ENCODE peak calls at places on chromosome 22, in ten cellular contexts. H is right lobe of liver, Z is body of pancreas, X is upper lobe of left lung, D is HCT116, T is lower leg skin, B is A549, G is prostate gland, O is vagina, Q is esophagus muscularis mucosa. Y is an unnamed sample.

GRCh38 chr22:50673231-50674126 is 856 bp downstream of the SHANK3 start:
- DNase-seq in H (no peak), O (no peak), Q (peak), B (no peak), X (no peak), G (no peak), D (no peak), T (no peak), Z (no peak), Y (peak)

GRCh38 chr22:45631839-45632238 is 39.8 kb upstream of the ATXN10 start:
- DNase-seq in B (no peak), H (no peak), G (no peak), Q (no peak), Z (no peak), X (no peak), D (no peak), T (no peak), O (no peak), Y (peak)

GRCh38 chr22:41215926-41216325 is 10.8 kb downstream of the L3MBTL2 start:
- DNase-seq in X (no peak), O (no peak), Z (no peak), B (no peak), D (no peak), G (no peak), T (no peak), H (no peak), Q (no peak), Y (no peak)

GRCh38 chr22:21013742-21014201 is 1.2 kb upstream of the P2RX6 start:
- DNase-seq in D (no peak), H (no peak), Q (no peak), O (no peak), Z (no peak), B (no peak), G (no peak), T (no peak), X (no peak), Y (no peak)

GRCh38 chr22:40044870-40045834 is 50.4 kb downstream of the FAM83F start:
- DNase-seq in D (no peak), T (no peak), G (no peak), H (peak), X (peak), O (no peak), Z (peak), Q (no peak), B (peak), Y (peak)

GRCh38 chr22:20422271-20422958 is 15.2 kb downstream of the SCARF2 start:
- DNase-seq in X (no peak), Q (no peak), Z (no peak), H (no peak), G (no peak), O (no peak), T (no peak), D (no peak), B (no peak), Y (no peak)

GRCh38 chr22:40324468-40325305 is 21.6 kb upstream of the ADSL start:
- DNase-seq in B (no peak), Q (no peak), D (no peak), H (no peak), T (no peak), X (no peak), Z (no peak), G (no peak), O (no peak), Y (no peak)

GRCh38 chr22:19187716-19188563 is 9.4 kb upstream of the SLC25A1 start:
- DNase-seq in D (no peak), G (no peak), O (no peak), H (no peak), T (no peak), B (no peak), Q (no peak), X (no peak), Z (no peak), Y (no peak)

GRCh38 chr22:17772249-17772962 is 1.9 kb downstream of the BID start:
- DNase-seq in H (no peak), Z (no peak), T (no peak), O (no peak), X (no peak), B (no peak), D (no peak), Q (no peak), G (no peak), Y (peak)

GRCh38 chr22:50474711-50475651 is at the start of gene SBF1:
- DNase-seq in D (peak), O (no peak), Q (peak), X (peak), G (peak), T (peak), H (peak), Z (peak), B (peak), Y (peak)

GRCh38 chr22:49925525-49926128 is 7.2 kb downstream of the CRELD2 start:
- DNase-seq in Z (no peak), G (no peak), T (no peak), O (no peak), B (no peak), D (no peak), X (no peak), Q (no peak), H (no peak), Y (peak)

GRCh38 chr22:45896153-45896951 is 80.6 kb downstream of the WNT7B start:
- DNase-seq in X (peak), G (peak), Q (no peak), H (peak), B (no peak), Z (peak), O (no peak), D (no peak), T (no peak), Y (no peak)

GRCh38 chr22:41919357-41920224 is 4.7 kb upstream of the SHISA8 start:
- DNase-seq in H (no peak), Q (no peak), T (no peak), D (no peak), X (peak), Z (peak), B (no peak), G (peak), O (no peak), Y (peak)

GRCh38 chr22:19086417-19086816 is 35.8 kb downstream of the DGCR2 start:
- DNase-seq in B (no peak), X (no peak), H (no peak), Q (no peak), G (no peak), D (no peak), O (no peak), T (no peak), Z (no peak), Y (no peak)

GRCh38 chr22:25814685-25815084 is 72.7 kb downstream of the MYO18B start:
- DNase-seq in H (no peak), Z (no peak), O (no peak), X (no peak), B (no peak), Q (no peak), G (no peak), D (no peak), T (no peak), Y (no peak)

GRCh38 chr22:39622881-39623367 is 52.4 kb downstream of the CACNA1I start:
- DNase-seq in X (peak), B (peak), O (no peak), H (no peak), Q (no peak), D (peak), Z (peak), G (no peak), T (peak), Y (peak)

GRCh38 chr22:25193548-25193947 is 6.1 kb upstream of the CRYBB3 start:
- DNase-seq in T (no peak), O (no peak), H (no peak), D (no peak), G (no peak), Z (no peak), X (no peak), B (no peak), Q (no peak), Y (no peak)

GRCh38 chr22:47918276-47918928 is 1156.0 kb downstream of the TBC1D22A start:
- DNase-seq in D (no peak), B (no peak), G (no peak), O (no peak), Z (no peak), Q (peak), H (no peak), X (no peak), T (no peak), Y (no peak)

GRCh38 chr22:16955081-16955480 is 52.9 kb downstream of the GAB4 start:
- DNase-seq in X (no peak), T (no peak), Q (peak), G (no peak), H (no peak), D (no peak), O (no peak), Z (no peak), B (no peak), Y (no peak)

GRCh38 chr22:23380230-23380573 is 199.9 kb downstream of the IGLL1 start:
- DNase-seq in O (no peak), T (no peak), Z (no peak), Q (no peak), B (no peak), H (no peak), X (no peak), G (no peak), D (no peak), Y (no peak)

GRCh38 chr22:18044548-18045271 is 20.3 kb upstream of the MICAL3 start:
- DNase-seq in D (no peak), Z (peak), B (no peak), O (no peak), H (peak), G (no peak), T (no peak), X (no peak), Q (no peak), Y (peak)

GRCh38 chr22:48089601-48090331 is 1327.3 kb downstream of the TBC1D22A start:
- DNase-seq in O (no peak), Z (peak), D (no peak), Q (no peak), G (peak), H (no peak), T (peak), X (no peak), B (no peak), Y (peak)

GRCh38 chr22:46471901-46472721 is 65.3 kb downstream of the CELSR1 start:
- DNase-seq in Q (no peak), D (peak), T (no peak), G (no peak), H (no peak), Z (no peak), X (no peak), O (no peak), B (peak), Y (no peak)

GRCh38 chr22:36220457-36220921 is 18.8 kb downstream of the APOL2 start:
- DNase-seq in Q (no peak), D (no peak), T (no peak), B (peak), H (no peak), G (peak), Z (no peak), X (no peak), O (no peak), Y (peak)
- TF ChIP-seq POLR2A in Q (no peak), D (no peak), T (no peak), B (no peak), H (no peak), G (no peak), Z (no peak), X (no peak), O (no peak), Y (no peak)

GRCh38 chr22:28741758-28742561 is at the start of the genes CHEK2 and HSCB:
- DNase-seq in Q (peak), H (peak), B (peak), X (peak), T (peak), D (peak), O (peak), G (peak), Z (peak), Y (peak)
- TF ChIP-seq POLR2A in Q (peak), H (peak), B (peak), X (peak), T (no peak), D (peak), O (peak), G (peak), Z (peak), Y (peak)

GRCh38 chr22:38180841-38181452 is 683 bp downstream of the PLA2G6 start:
- DNase-seq in G (peak), O (no peak), Z (peak), B (no peak), H (peak), Q (no peak), T (no peak), X (peak), D (no peak), Y (peak)
- TF ChIP-seq POLR2A in G (no peak), O (no peak), Z (no peak), B (no peak), H (no peak), Q (no peak), T (no peak), X (no peak), D (no peak), Y (no peak)

GRCh38 chr22:43555561-43556515 is 144.0 kb downstream of the MPPED1 start:
- DNase-seq in X (no peak), T (no peak), Q (peak), Z (no peak), H (no peak), O (peak), G (no peak), D (no peak), B (no peak), Y (peak)
- TF ChIP-seq POLR2A in X (no peak), T (no peak), Q (no peak), Z (no peak), H (no peak), O (no peak), G (no peak), D (no peak), B (no peak), Y (no peak)

DNA sequence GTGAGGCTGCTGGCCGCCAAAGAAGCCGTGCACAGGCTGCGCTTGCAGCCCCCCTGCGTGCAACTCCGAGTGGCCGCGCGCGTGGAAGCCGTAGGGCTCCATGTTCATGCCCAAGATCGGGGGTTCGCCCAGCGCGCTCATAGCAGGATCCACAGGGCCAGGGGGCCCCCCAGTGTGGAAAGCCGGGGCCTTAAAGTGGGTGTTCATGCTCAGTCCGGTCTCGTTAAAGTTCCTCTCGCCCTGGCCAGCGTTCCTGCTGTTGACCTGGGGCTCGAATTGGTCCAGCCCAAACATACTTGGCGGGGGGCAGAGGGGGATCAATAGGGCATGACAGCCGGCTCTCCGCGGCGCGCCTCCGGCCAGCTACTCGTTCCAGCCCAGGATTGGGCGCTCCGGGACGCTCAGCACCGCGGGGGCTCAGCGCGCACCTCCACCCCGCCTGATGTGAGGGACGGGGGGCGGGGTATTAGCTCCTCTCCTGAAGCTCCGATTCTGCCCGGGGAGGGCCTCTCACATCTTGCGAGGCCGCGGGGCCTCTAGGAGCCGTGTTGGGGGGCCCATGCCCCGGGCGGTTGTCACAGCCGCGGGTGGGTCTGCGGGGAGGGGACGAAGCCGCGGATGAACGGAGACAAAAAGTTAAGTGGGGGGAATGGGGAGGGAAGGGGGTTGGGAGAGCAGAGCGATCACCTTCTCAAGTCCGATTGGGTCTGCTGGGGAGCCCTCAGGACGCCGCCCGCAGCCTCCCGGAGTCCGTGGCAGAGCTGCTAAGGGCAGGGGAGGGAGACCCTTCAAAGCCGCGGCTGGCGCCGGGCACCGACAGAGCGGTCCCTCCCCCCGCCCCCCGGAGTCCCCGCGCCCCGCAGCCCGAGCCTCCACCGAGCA is 1.1 kb downstream of the MN1 start:
- DNase-seq in B (no peak), G (no peak), O (no peak), H (no peak), Z (no peak), T (no peak), X (no peak), D (no peak), Q (no peak), Y (no peak)
- TF ChIP-seq POLR2A in B (no peak), G (no peak), O (no peak), H (no peak), Z (no peak), T (no peak), X (no peak), D (no peak), Q (peak), Y (no peak)

DNA sequence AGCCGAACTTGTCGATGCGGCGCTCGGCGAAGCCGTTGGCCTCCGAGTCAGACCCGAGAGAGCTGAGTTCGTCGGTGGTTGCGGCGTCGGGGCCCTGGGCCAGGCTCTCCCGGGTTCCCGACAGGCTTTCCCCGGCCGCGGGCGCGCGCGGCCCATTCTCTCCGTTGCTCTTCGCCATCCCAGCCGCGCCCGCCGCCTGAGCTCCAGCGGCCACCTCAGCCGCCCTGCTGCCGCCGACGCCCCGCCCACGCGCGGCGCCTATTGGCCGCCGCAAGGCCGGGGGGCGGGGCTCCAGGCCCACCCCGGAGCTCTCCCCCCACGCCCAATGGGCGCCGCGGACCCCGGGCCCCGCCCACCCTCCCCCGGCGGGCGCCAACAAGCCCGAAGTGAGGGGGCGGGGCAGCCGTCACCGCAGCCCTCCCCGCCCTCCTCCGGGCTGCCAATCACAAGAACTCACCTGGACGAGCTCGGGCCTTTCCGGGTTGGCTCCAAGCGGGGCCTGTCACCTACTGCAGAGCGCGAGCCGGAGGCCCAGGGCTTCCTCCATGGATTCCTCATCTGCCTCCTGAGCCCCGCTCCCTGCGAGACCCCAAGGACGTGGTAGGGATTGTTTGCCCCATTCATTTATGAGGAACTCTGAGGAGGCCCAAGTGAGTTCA is at the start of gene TBC1D10A:
- DNase-seq in X (peak), H (peak), B (peak), Z (peak), G (peak), T (peak), D (peak), Q (peak), O (no peak), Y (peak)
- TF ChIP-seq POLR2A in X (peak), H (peak), B (peak), Z (peak), G (peak), T (peak), D (no peak), Q (peak), O (peak), Y (peak)